ENCODE peak calls at places on chromosome 17, in five cellular contexts. W is GM12891; A is tibial nerve; J is activated CD4-positive, alpha-beta T cell treated with anti-CD3 and anti-CD28 coated beads for 1 hour; L is mucosa of gallbladder. F is an unnamed sample.

GRCh38 chr17:68054296-68054900 is 18.9 kb downstream of the KPNA2 start:
- DNase-seq in L (no peak), J (no peak), W (no peak), A (no peak), F (no peak)

GRCh38 chr17:72516772-72517399 is 396.1 kb downstream of the SOX9 start:
- DNase-seq in A (peak; percentile 55), L (peak; percentile 61), W (no peak), J (no peak), F (no peak)

GRCh38 chr17:79947351-79948031 is 88.2 kb downstream of the TBC1D16 start:
- DNase-seq in A (no peak), J (no peak), L (no peak), W (no peak), F (no peak)

GRCh38 chr17:83195330-83196087 is 116.1 kb downstream of the METRNL start:
- DNase-seq in W (no peak), L (peak; percentile 42), J (no peak), A (peak; percentile 41), F (no peak)

GRCh38 chr17:50472286-50472685 is 3.6 kb upstream of the CHAD start:
- DNase-seq in L (no peak), J (no peak), W (no peak), A (no peak), F (no peak)

GRCh38 chr17:42288078-42288984 is at the start of gene STAT5A:
- DNase-seq in J (peak; percentile 58), L (peak; percentile 85), A (peak; percentile 80), W (peak; percentile 79), F (peak; percentile 93)

GRCh38 chr17:74431568-74432483 is at the start of gene GPRC5C:
- DNase-seq in W (peak; percentile 80), A (peak; percentile 67), L (peak; percentile 90), J (peak; percentile 28), F (peak; percentile 90)

GRCh38 chr17:68035131-68035522 is 408 bp upstream of the KPNA2 start:
- DNase-seq in J (peak; percentile 80), W (no peak), L (peak; percentile 94), A (peak; percentile 80), F (no peak)

GRCh38 chr17:50903604-50904521 is 37.7 kb upstream of the TOB1 start:
- DNase-seq in L (no peak), A (no peak), J (no peak), W (no peak), F (no peak)